ENCODE peak calls at places on chromosome 9, in five cellular contexts. Z is cardiac fibroblast, Q is right atrium auricular region, L is NCI-H2171, X is Ammon's horn. I is an unnamed sample.
A peak's percentile ranks its signal among the peaks of the same experiment; 100 is the strongest.

GRCh38 chr9:95572370-95573151 is 55.8 kb upstream of the PTCH1 start:
- DNase-seq in Z (peak; percentile 58), Q (no peak), L (no peak), X (no peak), I (no peak)

GRCh38 chr9:134377976-134378375 is 51.7 kb downstream of the RXRA start:
- DNase-seq in Z (no peak), Q (no peak), L (no peak), X (peak; percentile 40), I (no peak)

GRCh38 chr9:107363511-107364182 is 80.6 kb downstream of the RAD23B start:
- DNase-seq in Z (no peak), Q (no peak), L (peak; percentile 73), X (no peak), I (peak; percentile 9)

GRCh38 chr9:102911185-102911584 is 83.9 kb upstream of the CYLC2 start:
- DNase-seq in Z (no peak), Q (no peak), L (no peak), X (no peak), I (no peak)

GRCh38 chr9:104094534-104095020 is 468 bp downstream of the SMC2 start:
- DNase-seq in Z (peak; percentile 11), Q (no peak), L (no peak), X (no peak), I (no peak)

GRCh38 chr9:125025584-125025983 is 84.7 kb upstream of the GOLGA1 start:
- DNase-seq in Z (no peak), Q (no peak), L (no peak), X (no peak), I (no peak)

GRCh38 chr9:115137511-115137910 is 19.6 kb upstream of the TNC start:
- DNase-seq in Z (no peak), Q (no peak), L (no peak), X (no peak), I (no peak)

GRCh38 chr9:113454914-113455761 is 8.4 kb upstream of the RGS3 start:
- DNase-seq in Z (peak; percentile 94), Q (peak; percentile 77), L (no peak), X (no peak), I (peak; percentile 96)

GRCh38 chr9:133690111-133690561 is 48.0 kb downstream of the SARDH start:
- DNase-seq in Z (no peak), Q (no peak), L (no peak), X (no peak), I (peak; percentile 27)

GRCh38 chr9:134319306-134320194 is 6.7 kb upstream of the RXRA start:
- DNase-seq in Z (no peak), Q (no peak), L (no peak), X (no peak), I (no peak)

GRCh38 chr9:99490736-99491135 is 268.7 kb downstream of the SEC61B start:
- DNase-seq in Z (no peak), Q (no peak), L (no peak), X (no peak), I (no peak)

GRCh38 chr9:23826120-23826629 is at the start of gene ELAVL2:
- DNase-seq in Z (peak; percentile 87), Q (peak; percentile 80), L (no peak), X (peak; percentile 94), I (peak; percentile 99)

GRCh38 chr9:87372401-87372851 is 125.2 kb upstream of the DAPK1 start:
- DNase-seq in Z (no peak), Q (no peak), L (no peak), X (no peak), I (peak; percentile 63)

GRCh38 chr9:95494022-95494415 is 22.8 kb downstream of the PTCH1 start:
- DNase-seq in Z (no peak), Q (no peak), L (peak; percentile 84), X (peak; percentile 83), I (no peak)

GRCh38 chr9:91500509-91501011 is 76.9 kb upstream of the NFIL3 start:
- DNase-seq in Z (peak; percentile 79), Q (no peak), L (no peak), X (no peak), I (no peak)

GRCh38 chr9:35756275-35756742 is 2.2 kb upstream of the MSMP start:
- DNase-seq in Z (peak; percentile 32), Q (peak; percentile 66), L (no peak), X (no peak), I (peak; percentile 62)

GRCh38 chr9:84894859-84895258 is 225.3 kb downstream of the NTRK2 start:
- DNase-seq in Z (no peak), Q (no peak), L (no peak), X (no peak), I (no peak)

GRCh38 chr9:3173374-3173773 is 329.5 kb upstream of the PUM3 start:
- DNase-seq in Z (no peak), Q (no peak), L (no peak), X (no peak), I (no peak)

GRCh38 chr9:89617978-89618377 is 13.2 kb downstream of the GADD45G start:
- DNase-seq in Z (no peak), Q (no peak), L (no peak), X (no peak), I (no peak)

GRCh38 chr9:2228132-2228531 is 213.0 kb downstream of the SMARCA2 start:
- DNase-seq in Z (peak; percentile 26), Q (no peak), L (peak; percentile 10), X (no peak), I (peak; percentile 25)

GRCh38 chr9:15178621-15179020 is 128.4 kb downstream of the TTC39B start:
- DNase-seq in Z (no peak), Q (no peak), L (peak; percentile 53), X (no peak), I (no peak)

GRCh38 chr9:125564641-125565040 is 142.4 kb downstream of the MAPKAP1 start:
- DNase-seq in Z (no peak), Q (no peak), L (no peak), X (no peak), I (no peak)